ENCODE peak calls at places on chromosomes 11 and 22, in six cellular contexts. U is adrenal gland, C is mucosa of descending colon, M is fibroblast of pulmonary artery, S is body of pancreas, T is IMR-90. V is an unnamed sample.

GRCh38 chr22:23098718-23099524 is 28.6 kb downstream of the GNAZ start:
- DNase-seq in M (no peak), U (peak), C (peak), S (peak), T (no peak), V (no peak)

GRCh38 chr11:61958590-61958989 is 8.4 kb downstream of the BEST1 start:
- DNase-seq in U (no peak), S (no peak), M (no peak), C (no peak), T (no peak), V (no peak)

GRCh38 chr11:69538840-69539239 is 57.4 kb downstream of the LINC01488 start:
- DNase-seq in S (peak), T (no peak), U (no peak), M (no peak), C (no peak), V (no peak)

GRCh38 chr11:62116458-62116857 is 7.4 kb upstream of the INCENP start:
- DNase-seq in U (peak), S (no peak), C (no peak), M (no peak), T (no peak), V (no peak)

GRCh38 chr11:9745411-9746211 is 81.7 kb downstream of the SWAP70 start:
- DNase-seq in T (no peak), M (no peak), S (no peak), C (no peak), U (no peak), V (no peak)

GRCh38 chr11:37504066-37504611 is 906.1 kb upstream of the RAG2 start:
- DNase-seq in C (no peak), S (no peak), M (peak), U (no peak), T (peak), V (peak)

GRCh38 chr11:119356349-119357031 is 10.0 kb upstream of the MFRP start:
- DNase-seq in C (peak), M (peak), T (peak), S (peak), U (peak), V (no peak)

GRCh38 chr22:26485991-26486390 is 2.3 kb downstream of the SRRD start:
- DNase-seq in M (no peak), S (no peak), C (no peak), U (no peak), T (no peak), V (no peak)

GRCh38 chr11:8070417-8071101 is 10.5 kb upstream of the TUB start:
- DNase-seq in C (no peak), S (no peak), T (peak), M (peak), U (peak), V (no peak)

GRCh38 chr11:120195601-120196289 is 15.1 kb upstream of the OAF start:
- DNase-seq in M (no peak), U (no peak), T (no peak), C (no peak), S (no peak), V (no peak)

GRCh38 chr22:29213481-29213880 is 7.8 kb downstream of the EMID1 start:
- DNase-seq in S (no peak), U (no peak), C (no peak), T (no peak), M (no peak), V (no peak)
- H3K4me3 ChIP-seq in S (no peak), U (no peak), C (no peak), T (no peak), M (no peak), V (no peak)

DNA sequence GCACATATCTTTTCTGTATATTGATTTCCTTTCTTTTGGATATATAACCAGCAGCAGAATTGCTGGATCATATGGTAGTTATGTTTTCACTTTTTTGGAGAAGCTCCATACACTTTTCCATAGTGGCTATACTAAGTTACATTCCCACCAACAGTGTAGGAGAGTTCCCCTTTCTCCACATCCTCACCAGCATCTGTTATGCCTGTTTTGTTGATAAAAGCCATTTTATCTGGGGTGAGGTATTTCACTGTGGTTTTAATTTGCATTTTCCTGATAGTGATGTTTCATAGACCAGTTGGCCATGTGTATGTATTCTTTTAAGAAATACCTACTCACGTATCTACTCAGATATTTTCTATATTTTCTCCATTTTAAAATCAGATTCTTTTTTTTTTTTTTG is 419.3 kb upstream of the FAT3 start:
- DNase-seq in M (no peak), S (no peak), T (no peak), U (no peak), C (no peak), V (no peak)
- TF ChIP-seq CTCF in M (no peak), S (no peak), T (no peak), U (no peak), C (no peak), V (no peak)

DNA sequence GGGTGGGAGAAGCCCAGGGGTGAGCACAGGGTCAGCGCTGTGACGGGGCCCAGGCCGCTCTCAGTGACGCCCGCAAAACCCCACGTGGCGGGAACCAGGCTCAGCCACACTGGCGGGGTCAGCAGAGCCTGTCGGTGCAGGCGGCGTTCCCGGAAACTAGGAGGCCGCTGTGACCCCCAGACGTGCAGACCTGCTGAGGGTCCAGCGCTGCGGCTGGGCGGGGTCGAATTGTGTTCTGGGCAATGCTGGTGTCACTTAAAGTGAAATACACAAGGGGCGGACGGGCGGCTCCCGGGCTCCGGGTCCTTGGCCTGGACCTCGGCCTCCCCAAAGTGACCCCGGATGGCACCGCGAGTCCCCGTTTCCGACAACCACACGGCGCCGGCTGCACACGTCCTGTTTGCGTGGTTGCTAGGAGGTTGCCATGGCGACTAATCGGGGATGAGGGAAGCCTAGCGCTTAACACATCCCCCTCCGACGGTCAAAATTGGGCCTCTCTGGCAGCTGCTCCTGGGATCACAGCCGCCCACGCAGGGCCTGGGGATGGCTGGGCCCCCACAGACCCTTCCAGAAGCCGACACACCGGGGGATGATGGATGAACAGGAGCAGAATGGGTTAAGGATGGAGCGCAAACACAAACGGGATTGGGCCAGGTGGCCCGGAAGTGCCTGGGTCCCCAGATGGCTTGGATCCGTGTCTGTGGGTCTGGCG is 81.7 kb upstream of the PRR5 start:
- DNase-seq in M (peak), S (peak), T (peak), U (peak), C (peak), V (peak)
- H3K4me3 ChIP-seq in M (no peak), S (no peak), T (no peak), U (no peak), C (no peak), V (no peak)

DNA sequence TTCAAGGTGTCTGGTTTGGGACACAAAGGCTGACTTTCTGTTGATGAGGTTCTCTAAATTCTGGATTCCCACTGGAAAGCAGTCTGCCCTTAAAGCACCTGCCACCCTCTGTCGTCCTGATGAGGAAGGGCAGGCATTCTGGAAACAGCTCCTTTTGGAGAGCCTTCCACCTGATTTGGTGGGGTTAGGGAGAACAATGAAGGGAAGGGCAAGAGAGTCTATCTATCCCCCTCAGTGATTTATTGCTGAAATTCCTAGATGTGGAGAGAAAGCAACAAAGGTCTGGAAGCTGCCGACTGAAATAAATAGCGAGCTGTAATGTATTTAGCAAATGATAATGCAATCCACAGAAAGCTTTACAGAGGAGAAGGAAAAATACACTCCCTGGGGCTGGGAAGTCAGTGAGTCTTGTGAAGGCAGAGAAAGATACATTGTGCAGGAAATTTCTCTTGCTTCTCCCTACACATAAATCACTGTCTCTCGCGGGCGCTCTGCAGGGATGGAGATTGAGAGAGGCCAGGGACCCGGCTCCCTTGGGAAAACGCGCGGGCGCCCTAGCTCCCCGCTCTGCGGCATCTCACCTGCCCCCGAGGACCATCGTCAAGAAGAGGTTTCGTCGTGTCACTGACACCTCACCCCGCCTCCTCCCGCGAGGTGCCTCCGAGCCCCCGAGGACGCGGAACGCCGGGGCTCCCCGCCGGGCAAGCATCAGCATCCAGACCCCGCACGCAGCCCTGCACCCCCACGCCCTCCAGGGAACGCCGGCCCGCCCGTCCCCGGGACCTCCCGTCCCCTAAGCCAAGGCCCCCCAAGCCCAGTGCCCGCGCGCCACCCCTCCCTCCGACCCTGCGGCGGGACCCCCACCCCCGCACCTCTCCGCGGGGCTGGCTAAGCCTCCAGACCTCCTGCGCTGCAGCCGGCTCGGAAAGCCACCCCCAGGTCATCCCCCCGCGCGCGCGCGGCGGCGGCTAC is 673 bp downstream of the CDON start:
- DNase-seq in M (peak), U (peak), C (peak), S (peak), T (peak), V (no peak)
- TF ChIP-seq CTCF in M (peak), U (peak), C (no peak), S (peak), T (peak), V (peak)

GRCh38 chr11:2778630-2779498 is 79.1 kb upstream of the KCNQ1OT1 start:
- DNase-seq in C (peak), T (peak), U (peak), M (peak), S (peak), V (no peak)
- H3K4me3 ChIP-seq in C (no peak), T (no peak), U (no peak), M (no peak), S (no peak), V (no peak)

GRCh38 chr11:76237914-76238313 is 31.6 kb upstream of the WNT11 start:
- DNase-seq in C (peak), S (no peak), M (no peak), U (no peak), T (peak), V (no peak)
- TF ChIP-seq CTCF in C (no peak), S (no peak), M (no peak), U (no peak), T (no peak), V (no peak)

GRCh38 chr11:76668362-76669155 is 2.0 kb downstream of the LRRC32 start:
- DNase-seq in M (no peak), S (no peak), C (no peak), U (no peak), T (no peak), V (no peak)
- H3K4me3 ChIP-seq in M (no peak), S (no peak), C (no peak), U (no peak), T (no peak), V (no peak)

DNA sequence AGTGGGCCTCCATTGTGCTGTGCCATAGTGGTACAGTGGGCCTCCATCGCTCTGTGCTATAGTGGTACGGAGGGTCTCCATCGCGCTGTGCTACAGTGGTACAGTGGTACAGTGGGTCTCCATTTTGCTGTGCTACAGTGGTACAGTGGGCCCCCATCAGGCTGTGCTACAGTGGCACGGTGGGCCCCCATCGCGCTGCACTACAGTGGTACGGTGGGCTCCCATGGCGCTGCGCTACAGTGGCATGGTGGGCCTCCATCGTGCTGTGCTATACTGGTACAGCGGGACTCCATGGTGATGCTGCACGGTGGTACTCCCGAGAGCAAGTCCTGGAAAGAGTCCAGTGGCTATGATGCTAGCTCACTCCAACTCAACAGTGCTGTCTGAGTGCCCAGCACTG is 51.8 kb downstream of the SCUBE1 start:
- DNase-seq in U (no peak), C (no peak), M (no peak), T (no peak), S (no peak), V (no peak)
- TF ChIP-seq CTCF in U (no peak), C (no peak), M (no peak), T (no peak), S (no peak), V (no peak)

DNA sequence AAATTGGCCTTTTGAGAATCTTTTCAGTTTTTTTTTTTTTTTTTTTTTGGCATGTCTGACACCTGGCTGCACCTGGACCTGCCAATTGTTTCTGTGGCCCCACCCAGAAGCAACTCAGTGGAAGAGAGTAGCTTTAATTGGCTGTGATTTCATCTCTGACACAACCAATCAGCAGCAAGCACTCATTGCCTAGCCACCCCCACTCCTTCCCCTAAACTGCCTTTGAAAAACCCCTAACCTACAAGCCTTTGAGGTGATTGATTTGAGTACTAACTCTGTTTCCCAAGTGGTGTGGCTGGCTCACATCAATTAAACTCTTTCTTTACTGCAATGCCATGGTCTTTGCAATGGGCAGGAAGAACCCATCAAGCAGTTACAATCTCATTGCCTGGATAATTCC is 98.2 kb upstream of the CHORDC1 start:
- DNase-seq in S (no peak), C (no peak), M (no peak), T (no peak), U (no peak), V (no peak)
- H3K4me3 ChIP-seq in S (no peak), C (no peak), M (no peak), T (no peak), U (no peak), V (no peak)

V was measured in GM12864.